ENCODE peak calls at places on chromosome 19, in five cellular contexts. D is ovary; I is heart right ventricle; Z is stimulated activated CD4-positive, alpha-beta T cell treated with anti-CD3 and anti-CD28 coated beads, TNF-alpha, amount 100 ng/mL, for 24 hours; H is AG08396. K is an unnamed sample.

GRCh38 chr19:44447864-44448674 is at the start of gene ZNF229:
- DNase-seq in H (peak; percentile 93), Z (peak; percentile 46), I (peak; percentile 86), D (peak; percentile 81), K (peak; percentile 97)

GRCh38 chr19:6425732-6426686 is 1.4 kb upstream of the KHSRP start:
- DNase-seq in D (no peak), Z (no peak), I (no peak), H (no peak), K (no peak)

GRCh38 chr19:34962945-34963530 is 991 bp downstream of the ZNF792 start:
- DNase-seq in H (peak; percentile 30), Z (no peak), D (no peak), I (peak; percentile 22), K (peak; percentile 34)

GRCh38 chr19:3210347-3211017 is 14.0 kb upstream of the CELF5 start:
- DNase-seq in H (peak; percentile 82), D (no peak), Z (peak; percentile 52), I (peak; percentile 62), K (peak; percentile 41)

GRCh38 chr19:7783991-7784421 is 21.0 kb downstream of the CLEC4M start:
- DNase-seq in Z (no peak), I (no peak), D (no peak), H (peak; percentile 56), K (peak; percentile 69)

GRCh38 chr19:40053491-40053890 is 2.5 kb downstream of the ZNF780B start:
- DNase-seq in Z (no peak), I (no peak), H (no peak), D (no peak), K (no peak)

GRCh38 chr19:12495002-12495802 is 10.6 kb upstream of the ZNF709 start:
- DNase-seq in H (peak; percentile 92), Z (peak; percentile 93), D (peak; percentile 94), I (peak; percentile 93), K (peak; percentile 75)

GRCh38 chr19:3942790-3943409 is 10.0 kb downstream of the NMRK2 start:
- DNase-seq in I (no peak), Z (no peak), D (no peak), H (no peak), K (no peak)

GRCh38 chr19:3683866-3684816 is 16.1 kb downstream of the PIP5K1C start:
- DNase-seq in D (no peak), Z (no peak), H (no peak), I (no peak), K (peak; percentile 93)

GRCh38 chr19:32862173-32862572 is 7.4 kb downstream of the SLC7A9 start:
- DNase-seq in Z (no peak), H (no peak), I (no peak), D (no peak), K (no peak)

GRCh38 chr19:54156490-54156889 is 3.0 kb downstream of the LENG1 start:
- DNase-seq in I (no peak), H (no peak), D (no peak), Z (no peak), K (no peak)

GRCh38 chr19:4748185-4748584 is 24.5 kb upstream of the DPP9 start:
- DNase-seq in I (no peak), Z (no peak), D (no peak), H (no peak), K (no peak)

GRCh38 chr19:46480409-46480808 is 9.0 kb upstream of the PNMA8A start:
- DNase-seq in I (no peak), H (peak; percentile 56), D (peak; percentile 67), Z (no peak), K (peak; percentile 82)

GRCh38 chr19:38958301-38958700 is 17.2 kb downstream of the FBXO17 start:
- DNase-seq in I (no peak), H (no peak), Z (no peak), D (no peak), K (no peak)

GRCh38 chr19:53328967-53329366 is 4.6 kb upstream of the ZNF845 start:
- DNase-seq in H (peak; percentile 34), Z (no peak), D (peak; percentile 73), I (peak; percentile 66), K (peak; percentile 5)

GRCh38 chr19:44603201-44603945 is 10.0 kb upstream of the IGSF23 start:
- DNase-seq in H (peak; percentile 78), I (no peak), Z (no peak), D (no peak), K (peak; percentile 89)

GRCh38 chr19:50300051-50300450 is 29.1 kb downstream of the KCNC3 start:
- DNase-seq in Z (no peak), D (no peak), I (no peak), H (no peak), K (peak; percentile 11)

GRCh38 chr19:45200614-45201013 is 22.0 kb downstream of the BLOC1S3 start:
- DNase-seq in D (no peak), I (peak; percentile 31), Z (no peak), H (no peak), K (peak; percentile 85)

GRCh38 chr19:21134934-21135366 is 6.9 kb upstream of the ZNF431 start:
- DNase-seq in D (no peak), Z (no peak), H (no peak), I (no peak), K (no peak)

GRCh38 chr19:43554317-43554895 is 20.9 kb downstream of the XRCC1 start:
- DNase-seq in Z (no peak), H (no peak), I (no peak), D (no peak), K (no peak)